ENCODE peak calls at places on chromosome 11, in seven cellular contexts. Z is astrocyte of the spinal cord; A is stimulated activated CD4-positive, alpha-beta T cell treated with anti-CD3 and anti-CD28 coated beads, Interleukin-4, amount 100 ng/mL, for 48 hours; D is stimulated activated naive CD8-positive, alpha-beta T cell treated with anti-CD3 and anti-CD28 coated beads, Interleukin-15, Interleukin-2, amounts not matched to agents 100 U/mL and 50 U/mL, for 24 hours; Q is nephron progenitor cell; X is ureter; Y is stromal cell of bone marrow. R is an unnamed sample.

GRCh38 chr11:44631831-44632230 is 66.4 kb downstream of the CD82 start:
- DNase-seq in Q (no peak), D (no peak), X (peak; percentile 23), Z (no peak), A (no peak), Y (no peak), R (peak; percentile 60)

GRCh38 chr11:18775492-18776292 is 15.9 kb downstream of the PTPN5 start:
- DNase-seq in Z (peak; percentile 10), Y (no peak), X (peak; percentile 51), Q (peak; percentile 88), A (peak; percentile 79), D (peak; percentile 76), R (peak; percentile 82)

GRCh38 chr11:73585834-73586575 is 11.9 kb downstream of the FAM168A start:
- DNase-seq in Q (no peak), Y (no peak), A (no peak), D (no peak), Z (peak; percentile 48), X (no peak), R (no peak)

GRCh38 chr11:75665126-75665525 is 3.7 kb downstream of the MAP6 start:
- DNase-seq in Q (no peak), X (no peak), Y (no peak), D (no peak), A (no peak), Z (no peak), R (no peak)

GRCh38 chr11:85826096-85826855 is 15.3 kb upstream of the SYTL2 start:
- DNase-seq in D (peak; percentile 35), Y (peak; percentile 21), A (no peak), X (no peak), Q (peak; percentile 26), Z (peak; percentile 39), R (no peak)

GRCh38 chr11:44727373-44728084 is 767 bp downstream of the TSPAN18 start:
- DNase-seq in D (peak; percentile 86), Y (no peak), Z (peak; percentile 45), X (peak; percentile 80), Q (peak; percentile 93), A (peak; percentile 75), R (peak; percentile 93)

GRCh38 chr11:57779275-57779674 is 17.7 kb downstream of the CTNND1 start:
- DNase-seq in X (no peak), D (no peak), Y (no peak), A (no peak), Z (peak; percentile 64), Q (no peak), R (no peak)

GRCh38 chr11:5335166-5335565 is 8.2 kb downstream of the OR51B5 start:
- DNase-seq in Z (no peak), D (no peak), X (no peak), Y (no peak), Q (no peak), A (no peak), R (no peak)

GRCh38 chr11:33703771-33704170 is 3.1 kb upstream of the C11orf91 start:
- DNase-seq in X (no peak), Y (no peak), D (no peak), Z (no peak), Q (no peak), A (no peak), R (no peak)

GRCh38 chr11:31340903-31341572 is 28.5 kb downstream of the DCDC1 start:
- DNase-seq in A (no peak), Z (peak; percentile 20), Y (peak; percentile 2), Q (peak; percentile 8), X (no peak), D (no peak), R (no peak)

GRCh38 chr11:72398058-72398758 is 36.1 kb downstream of the CLPB start:
- DNase-seq in Y (no peak), D (no peak), X (no peak), Q (peak; percentile 25), Z (no peak), A (no peak), R (no peak)

GRCh38 chr11:33668468-33668825 is 32.2 kb downstream of the C11orf91 start:
- DNase-seq in Z (peak; percentile 27), A (no peak), X (no peak), Y (no peak), D (no peak), Q (no peak), R (no peak)

GRCh38 chr11:90453525-90453924 is 230.7 kb upstream of the CHORDC1 start:
- DNase-seq in Q (no peak), Z (no peak), Y (no peak), D (no peak), X (no peak), A (no peak), R (no peak)

GRCh38 chr11:67470337-67471002 is 1.4 kb upstream of the TMEM134 start:
- DNase-seq in Q (no peak), D (no peak), A (no peak), Z (no peak), X (no peak), Y (no peak), R (no peak)

GRCh38 chr11:106156290-106156937 is 79.0 kb downstream of the AASDHPPT start:
- DNase-seq in X (peak; percentile 61), D (no peak), Z (peak; percentile 78), Y (peak; percentile 43), Q (peak; percentile 8), A (no peak), R (no peak)